ENCODE peak calls at places on chromosomes 2 and 18, in eight cellular contexts. One of them, this sample, is unnamed.

GRCh38 chr2:36698978-36699377 is 2.5 kb downstream of the VIT start:
- DNase-seq in HCT116: no peak
- DNase-seq in transverse colon: no peak
- DNase-seq in GM12878: no peak
- DNase-seq in sigmoid colon: peak; percentile 71
- DNase-seq in endothelial cell of umbilical vein: no peak
- DNase-seq in breast epithelium: no peak
- DNase-seq in HepG2: no peak
- DNase-seq in this sample: no peak

GRCh38 chr2:30765226-30765625 is 42.0 kb downstream of the CAPN13 start:
- DNase-seq in transverse colon: no peak
- DNase-seq in breast epithelium: no peak
- DNase-seq in endothelial cell of umbilical vein: no peak
- DNase-seq in GM12878: no peak
- DNase-seq in HepG2: no peak
- DNase-seq in HCT116: no peak
- DNase-seq in sigmoid colon: no peak
- DNase-seq in this sample: peak; percentile 68

GRCh38 chr18:79799619-79800352 is 2.0 kb downstream of the KCNG2 start:
- DNase-seq in breast epithelium: no peak
- DNase-seq in transverse colon: no peak
- DNase-seq in GM12878: no peak
- DNase-seq in sigmoid colon: peak; percentile 55
- DNase-seq in HepG2: no peak
- DNase-seq in HCT116: no peak
- DNase-seq in endothelial cell of umbilical vein: no peak
- DNase-seq in this sample: no peak

GRCh38 chr2:32009479-32010256 is 1.1 kb downstream of the MEMO1 start:
- DNase-seq in transverse colon: peak; percentile 42
- DNase-seq in sigmoid colon: peak; percentile 73
- DNase-seq in breast epithelium: no peak
- DNase-seq in HCT116: no peak
- DNase-seq in GM12878: no peak
- DNase-seq in endothelial cell of umbilical vein: no peak
- DNase-seq in HepG2: no peak
- DNase-seq in this sample: no peak

GRCh38 chr2:197092431-197092830 is 165.9 kb upstream of the PGAP1 start:
- DNase-seq in sigmoid colon: peak; percentile 84
- DNase-seq in breast epithelium: no peak
- DNase-seq in endothelial cell of umbilical vein: no peak
- DNase-seq in GM12878: no peak
- DNase-seq in HepG2: no peak
- DNase-seq in transverse colon: peak; percentile 20
- DNase-seq in HCT116: no peak
- DNase-seq in this sample: no peak

GRCh38 chr2:104944495-104944894 is 90.6 kb downstream of the POU3F3 start:
- DNase-seq in transverse colon: no peak
- DNase-seq in HepG2: peak; percentile 21
- DNase-seq in endothelial cell of umbilical vein: no peak
- DNase-seq in GM12878: no peak
- DNase-seq in HCT116: peak; percentile 35
- DNase-seq in breast epithelium: no peak
- DNase-seq in sigmoid colon: no peak
- DNase-seq in this sample: no peak

GRCh38 chr2:197306024-197306690 is 4.4 kb downstream of the ANKRD44 start:
- DNase-seq in HepG2: no peak
- DNase-seq in HCT116: no peak
- DNase-seq in sigmoid colon: no peak
- DNase-seq in transverse colon: peak; percentile 24
- DNase-seq in GM12878: no peak
- DNase-seq in endothelial cell of umbilical vein: no peak
- DNase-seq in breast epithelium: no peak
- DNase-seq in this sample: no peak

GRCh38 chr2:12867888-12868287 is 151.2 kb downstream of the TRIB2 start:
- DNase-seq in transverse colon: no peak
- DNase-seq in sigmoid colon: no peak
- DNase-seq in GM12878: no peak
- DNase-seq in breast epithelium: no peak
- DNase-seq in HepG2: no peak
- DNase-seq in HCT116: no peak
- DNase-seq in endothelial cell of umbilical vein: no peak
- DNase-seq in this sample: no peak

GRCh38 chr2:223725494-223725893 is 111.9 kb downstream of the AP1S3 start:
- DNase-seq in endothelial cell of umbilical vein: peak; percentile 98
- DNase-seq in sigmoid colon: peak; percentile 81
- DNase-seq in transverse colon: peak; percentile 31
- DNase-seq in HepG2: peak; percentile 80
- DNase-seq in GM12878: no peak
- DNase-seq in HCT116: peak; percentile 92
- DNase-seq in breast epithelium: peak; percentile 71
- DNase-seq in this sample: peak; percentile 71

GRCh38 chr2:204108874-204109295 is 172.3 kb downstream of the ICOS start:
- DNase-seq in endothelial cell of umbilical vein: no peak
- DNase-seq in GM12878: no peak
- DNase-seq in transverse colon: no peak
- DNase-seq in sigmoid colon: no peak
- DNase-seq in HCT116: no peak
- DNase-seq in breast epithelium: no peak
- DNase-seq in HepG2: no peak
- DNase-seq in this sample: no peak

GRCh38 chr2:231482806-231483391 is 18.6 kb upstream of the NCL start:
- DNase-seq in GM12878: no peak
- DNase-seq in HepG2: peak; percentile 65
- DNase-seq in sigmoid colon: peak; percentile 85
- DNase-seq in HCT116: no peak
- DNase-seq in endothelial cell of umbilical vein: peak; percentile 75
- DNase-seq in transverse colon: peak; percentile 78
- DNase-seq in breast epithelium: peak; percentile 49
- DNase-seq in this sample: peak; percentile 90

GRCh38 chr2:216918088-216918680 is 58.3 kb upstream of the TNP1 start:
- DNase-seq in GM12878: no peak
- DNase-seq in breast epithelium: no peak
- DNase-seq in transverse colon: peak; percentile 10
- DNase-seq in HCT116: peak; percentile 13
- DNase-seq in sigmoid colon: no peak
- DNase-seq in HepG2: no peak
- DNase-seq in endothelial cell of umbilical vein: peak; percentile 27
- DNase-seq in this sample: no peak

GRCh38 chr2:27735263-27735904 is 36.1 kb upstream of the MRPL33 start:
- DNase-seq in sigmoid colon: peak; percentile 88
- DNase-seq in endothelial cell of umbilical vein: peak; percentile 46
- DNase-seq in transverse colon: peak; percentile 78
- DNase-seq in GM12878: no peak
- DNase-seq in breast epithelium: peak; percentile 79
- DNase-seq in HCT116: no peak
- DNase-seq in HepG2: no peak
- DNase-seq in this sample: no peak

GRCh38 chr2:201643216-201643651 is at the start of gene TMEM237:
- DNase-seq in HCT116: peak; percentile 6
- DNase-seq in endothelial cell of umbilical vein: peak; percentile 61
- DNase-seq in sigmoid colon: no peak
- DNase-seq in transverse colon: peak; percentile 47
- DNase-seq in GM12878: no peak
- DNase-seq in HepG2: peak; percentile 13
- DNase-seq in breast epithelium: peak; percentile 75
- DNase-seq in this sample: peak; percentile 84

GRCh38 chr18:11500153-11501122 is 109.0 kb upstream of the SLC35G4 start:
- DNase-seq in GM12878: peak; percentile 56
- DNase-seq in HepG2: peak; percentile 98
- DNase-seq in transverse colon: no peak
- DNase-seq in breast epithelium: peak; percentile 67
- DNase-seq in HCT116: peak; percentile 89
- DNase-seq in endothelial cell of umbilical vein: peak; percentile 82
- DNase-seq in sigmoid colon: no peak
- DNase-seq in this sample: no peak

GRCh38 chr2:136207030-136207623 is 89.2 kb upstream of the CXCR4 start:
- DNase-seq in HepG2: no peak
- DNase-seq in sigmoid colon: no peak
- DNase-seq in endothelial cell of umbilical vein: no peak
- DNase-seq in HCT116: no peak
- DNase-seq in transverse colon: peak; percentile 40
- DNase-seq in breast epithelium: no peak
- DNase-seq in GM12878: peak; percentile 68
- DNase-seq in this sample: no peak
- TF ChIP-seq POLR2A in HepG2: no peak
- TF ChIP-seq POLR2A in sigmoid colon: no peak
- TF ChIP-seq POLR2A in endothelial cell of umbilical vein: no peak
- TF ChIP-seq POLR2A in HCT116: no peak
- TF ChIP-seq POLR2A in transverse colon: no peak
- TF ChIP-seq POLR2A in breast epithelium: no peak
- TF ChIP-seq POLR2A in GM12878: no peak
- TF ChIP-seq POLR2A in this sample: no peak

DNA sequence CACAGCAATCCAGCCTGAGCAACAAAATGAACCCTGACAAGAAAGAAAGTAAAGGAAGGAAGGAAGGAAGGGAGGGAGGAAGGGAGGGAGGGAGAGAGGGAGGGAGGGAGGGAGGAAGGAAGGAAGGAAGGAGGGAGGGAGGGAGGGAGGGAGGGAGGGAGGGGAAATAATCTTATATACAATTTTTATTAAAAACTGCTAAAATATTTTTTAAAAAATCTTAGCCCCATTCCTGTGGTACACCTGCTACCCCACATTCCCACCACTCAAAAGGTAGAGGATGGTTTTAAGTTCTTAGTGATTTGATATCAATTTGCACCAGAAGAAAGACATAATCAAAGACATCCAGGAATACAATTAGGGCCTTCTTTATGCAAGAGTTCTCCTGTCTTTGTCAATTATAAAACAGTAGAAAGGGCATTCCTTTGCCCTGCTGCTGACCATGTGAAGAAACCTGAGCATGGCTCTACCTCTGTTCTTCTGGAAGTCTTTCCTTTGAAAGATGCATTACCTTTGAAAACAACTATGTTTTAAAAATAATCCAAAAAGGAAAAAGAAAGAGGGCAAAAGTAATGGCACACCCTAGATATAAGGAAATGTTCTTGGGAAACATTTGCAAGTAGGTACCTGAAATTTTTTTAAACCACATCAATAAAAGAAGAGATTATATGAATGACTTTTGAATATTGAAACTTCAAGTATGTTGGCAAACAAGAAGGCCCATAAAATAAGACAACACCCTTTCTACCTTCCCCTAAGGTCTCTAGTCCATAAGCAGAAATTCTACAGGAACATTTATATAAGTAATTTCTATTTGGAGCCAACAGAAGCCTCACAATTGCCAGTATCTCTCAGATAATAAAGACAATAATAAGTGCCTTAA is 33.7 kb upstream of the ACVR2A start:
- DNase-seq in GM12878: no peak
- DNase-seq in sigmoid colon: no peak
- DNase-seq in HepG2: no peak
- DNase-seq in endothelial cell of umbilical vein: no peak
- DNase-seq in breast epithelium: no peak
- DNase-seq in transverse colon: no peak
- DNase-seq in HCT116: no peak
- DNase-seq in this sample: no peak
- H3K27ac ChIP-seq in GM12878: no peak overlapping the region
- H3K27ac ChIP-seq in sigmoid colon: no peak overlapping the region
- H3K27ac ChIP-seq in HepG2: no peak overlapping the region
- H3K27ac ChIP-seq in endothelial cell of umbilical vein: no peak overlapping the region
- H3K27ac ChIP-seq in breast epithelium: no peak overlapping the region
- H3K27ac ChIP-seq in transverse colon: peak overlapping the region; percentile 67
- H3K27ac ChIP-seq in HCT116: no peak overlapping the region
- H3K27ac ChIP-seq in this sample: no peak overlapping the region

DNA sequence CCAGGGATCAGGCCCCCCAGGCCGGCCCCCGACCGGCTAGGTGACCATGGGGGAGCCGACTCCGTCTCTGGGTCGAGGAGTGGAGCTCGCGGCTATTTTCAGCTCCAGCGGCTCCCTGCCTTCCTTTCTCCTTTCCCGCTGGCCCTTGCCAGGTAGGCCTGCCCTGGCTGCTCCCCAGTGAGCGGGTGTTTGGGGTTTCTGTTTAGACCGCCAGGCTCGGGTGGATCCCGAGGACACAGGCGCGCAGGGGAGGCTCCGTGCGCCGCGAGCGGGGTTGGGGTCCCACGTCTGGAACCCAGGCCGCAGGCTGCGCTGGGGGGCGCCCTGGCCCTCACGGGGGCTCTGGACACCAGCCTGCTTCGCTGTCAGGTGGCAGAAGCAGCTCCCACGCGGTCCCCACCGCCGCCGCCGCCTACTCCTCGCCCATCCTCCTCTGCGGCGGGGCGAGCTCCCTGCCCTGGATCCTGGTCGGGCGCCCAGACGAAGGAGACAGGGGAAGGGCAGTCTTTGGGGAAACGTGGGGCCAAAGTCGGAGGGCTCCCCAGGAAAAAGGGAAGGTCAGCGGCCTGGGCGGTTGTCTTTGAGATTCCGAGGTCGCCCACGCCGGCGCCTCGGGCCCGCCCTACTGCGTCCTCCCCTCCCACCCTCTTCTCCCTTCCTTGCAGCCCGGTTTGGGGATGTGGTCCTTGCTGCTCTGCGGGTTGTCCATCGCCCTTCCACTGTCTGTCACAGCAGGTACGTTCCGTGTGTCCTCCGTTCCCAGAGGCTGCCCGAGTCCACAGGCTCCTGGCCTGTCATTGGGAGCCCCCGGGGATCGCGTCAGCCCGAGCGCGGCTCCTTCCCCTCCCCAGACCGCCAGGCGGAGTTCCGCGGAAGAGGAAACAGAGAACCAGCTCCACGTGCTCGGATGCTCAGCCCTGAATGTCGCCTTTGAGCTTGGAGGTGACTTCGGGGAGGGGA is 648 bp downstream of the IL1RL2 start:
- DNase-seq in breast epithelium: no peak
- DNase-seq in HepG2: no peak
- DNase-seq in endothelial cell of umbilical vein: peak; percentile 40
- DNase-seq in sigmoid colon: peak; percentile 79
- DNase-seq in transverse colon: peak; percentile 53
- DNase-seq in GM12878: no peak
- DNase-seq in HCT116: no peak
- DNase-seq in this sample: no peak
- TF ChIP-seq POLR2AphosphoS5 in breast epithelium: no peak
- TF ChIP-seq POLR2AphosphoS5 in HepG2: no peak
- TF ChIP-seq POLR2AphosphoS5 in endothelial cell of umbilical vein: no peak
- TF ChIP-seq POLR2AphosphoS5 in sigmoid colon: no peak
- TF ChIP-seq POLR2AphosphoS5 in transverse colon: peak; percentile 7
- TF ChIP-seq POLR2AphosphoS5 in GM12878: no peak
- TF ChIP-seq POLR2AphosphoS5 in HCT116: no peak
- TF ChIP-seq POLR2AphosphoS5 in this sample: no peak

DNA sequence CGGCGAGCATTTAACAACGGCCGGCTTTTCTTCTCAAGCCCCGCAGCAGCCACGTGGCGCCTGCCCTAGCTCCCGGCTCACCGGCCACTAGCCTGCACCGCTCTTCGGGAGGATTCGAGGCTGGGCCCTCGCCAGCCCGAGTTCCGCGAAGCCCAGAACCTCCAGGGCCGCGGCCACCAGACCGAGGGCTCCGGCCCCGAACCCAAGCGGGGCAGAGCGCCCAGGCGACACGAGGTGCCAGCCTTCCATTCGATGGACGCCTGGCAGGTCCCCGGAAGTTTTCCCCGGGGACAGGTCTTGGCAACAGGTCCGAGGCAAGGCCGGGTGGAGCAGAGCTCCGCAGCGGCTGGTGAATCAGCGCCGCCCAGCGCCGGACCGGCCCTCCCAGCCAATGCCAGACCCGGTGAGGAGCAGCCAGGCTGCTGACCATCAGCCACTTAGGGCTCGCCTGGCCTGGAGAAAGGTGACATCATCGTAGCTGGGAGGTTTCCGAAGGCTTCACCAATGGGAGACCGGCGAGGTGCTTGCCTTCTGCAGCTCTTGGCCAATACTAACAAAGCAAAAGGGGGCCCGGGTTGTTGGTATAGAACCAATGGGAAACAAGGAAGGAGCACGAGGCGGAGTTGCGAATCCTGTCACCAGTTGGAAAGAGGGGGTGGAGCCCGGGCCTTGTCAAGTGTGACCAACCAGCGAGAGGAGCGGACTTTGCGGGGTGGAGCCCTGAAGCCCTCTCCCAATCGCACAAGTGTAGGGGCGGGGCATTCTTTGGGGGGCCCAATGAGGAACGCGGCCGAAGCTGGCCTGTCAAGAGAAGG is 467 bp upstream of the MXD1 start:
- DNase-seq in HCT116: peak; percentile 100
- DNase-seq in breast epithelium: peak; percentile 100
- DNase-seq in sigmoid colon: peak; percentile 100
- DNase-seq in HepG2: peak; percentile 100
- DNase-seq in GM12878: peak; percentile 100
- DNase-seq in transverse colon: peak; percentile 100
- DNase-seq in endothelial cell of umbilical vein: peak; percentile 100
- DNase-seq in this sample: peak; percentile 100
- TF ChIP-seq POLR2A in HCT116: no peak
- TF ChIP-seq POLR2A in breast epithelium: peak; percentile 85
- TF ChIP-seq POLR2A in sigmoid colon: peak; percentile 90
- TF ChIP-seq POLR2A in HepG2: peak; percentile 90
- TF ChIP-seq POLR2A in GM12878: peak; percentile 85
- TF ChIP-seq POLR2A in transverse colon: peak; percentile 71
- TF ChIP-seq POLR2A in endothelial cell of umbilical vein: peak; percentile 84
- TF ChIP-seq POLR2A in this sample: peak; percentile 89